ENCODE peak calls at places on chromosomes 11 and 22, in nine cellular contexts. One of them, this sample, is unnamed.

GRCh38 chr11:112016765-112017356 is 8.3 kb upstream of the DLAT start:
- DNase-seq in left ventricle myocardium inferior: no peak
- DNase-seq in heart right ventricle: no peak
- DNase-seq in K562: no peak
- DNase-seq in fibroblast of lung: peak; percentile 50
- DNase-seq in CD8-positive, alpha-beta T cell: no peak
- DNase-seq in psoas muscle: no peak
- DNase-seq in ovary: no peak
- DNase-seq in mucosa of descending colon: no peak
- DNase-seq in this sample: no peak

GRCh38 chr22:41862160-41862529 is 29.2 kb downstream of the SREBF2 start:
- DNase-seq in mucosa of descending colon: no peak
- DNase-seq in heart right ventricle: no peak
- DNase-seq in left ventricle myocardium inferior: no peak
- DNase-seq in psoas muscle: no peak
- DNase-seq in K562: peak; percentile 20
- DNase-seq in fibroblast of lung: peak; percentile 18
- DNase-seq in CD8-positive, alpha-beta T cell: peak; percentile 48
- DNase-seq in ovary: no peak
- DNase-seq in this sample: no peak

GRCh38 chr11:48101958-48102357 is 114.7 kb upstream of the OR4B1 start:
- DNase-seq in CD8-positive, alpha-beta T cell: no peak
- DNase-seq in heart right ventricle: peak; percentile 28
- DNase-seq in mucosa of descending colon: no peak
- DNase-seq in psoas muscle: no peak
- DNase-seq in K562: no peak
- DNase-seq in fibroblast of lung: no peak
- DNase-seq in left ventricle myocardium inferior: no peak
- DNase-seq in ovary: no peak
- DNase-seq in this sample: no peak

GRCh38 chr11:19820100-19820499 is 107.5 kb downstream of the NAV2 start:
- DNase-seq in ovary: no peak
- DNase-seq in psoas muscle: no peak
- DNase-seq in heart right ventricle: no peak
- DNase-seq in left ventricle myocardium inferior: no peak
- DNase-seq in K562: no peak
- DNase-seq in mucosa of descending colon: no peak
- DNase-seq in CD8-positive, alpha-beta T cell: no peak
- DNase-seq in fibroblast of lung: peak; percentile 83
- DNase-seq in this sample: no peak

GRCh38 chr11:122167100-122167499 is 51.1 kb upstream of the BLID start:
- DNase-seq in left ventricle myocardium inferior: no peak
- DNase-seq in fibroblast of lung: peak; percentile 97
- DNase-seq in K562: no peak
- DNase-seq in psoas muscle: no peak
- DNase-seq in CD8-positive, alpha-beta T cell: no peak
- DNase-seq in heart right ventricle: no peak
- DNase-seq in ovary: no peak
- DNase-seq in mucosa of descending colon: no peak
- DNase-seq in this sample: no peak

GRCh38 chr22:45473626-45474237 is 29.0 kb upstream of the FBLN1 start:
- DNase-seq in heart right ventricle: no peak
- DNase-seq in CD8-positive, alpha-beta T cell: no peak
- DNase-seq in mucosa of descending colon: no peak
- DNase-seq in fibroblast of lung: no peak
- DNase-seq in psoas muscle: no peak
- DNase-seq in ovary: peak; percentile 11
- DNase-seq in left ventricle myocardium inferior: no peak
- DNase-seq in K562: no peak
- DNase-seq in this sample: no peak

GRCh38 chr11:747176-748006 is at the start of gene TALDO1:
- DNase-seq in K562: peak; percentile 96
- DNase-seq in CD8-positive, alpha-beta T cell: peak; percentile 83
- DNase-seq in heart right ventricle: peak; percentile 90
- DNase-seq in psoas muscle: peak; percentile 94
- DNase-seq in mucosa of descending colon: peak; percentile 94
- DNase-seq in left ventricle myocardium inferior: peak; percentile 93
- DNase-seq in fibroblast of lung: peak; percentile 78
- DNase-seq in ovary: peak; percentile 92
- DNase-seq in this sample: peak; percentile 91

GRCh38 chr11:1756791-1757771 is 6.6 kb downstream of the CTSD start:
- DNase-seq in left ventricle myocardium inferior: no peak
- DNase-seq in mucosa of descending colon: peak; percentile 61
- DNase-seq in CD8-positive, alpha-beta T cell: no peak
- DNase-seq in psoas muscle: peak; percentile 28
- DNase-seq in ovary: peak; percentile 27
- DNase-seq in fibroblast of lung: no peak
- DNase-seq in K562: no peak
- DNase-seq in heart right ventricle: no peak
- DNase-seq in this sample: no peak

GRCh38 chr11:121321614-121322243 is 29.2 kb downstream of the SC5D start:
- DNase-seq in CD8-positive, alpha-beta T cell: peak; percentile 21
- DNase-seq in heart right ventricle: peak; percentile 23
- DNase-seq in psoas muscle: no peak
- DNase-seq in ovary: no peak
- DNase-seq in K562: peak; percentile 4
- DNase-seq in mucosa of descending colon: no peak
- DNase-seq in fibroblast of lung: peak; percentile 10
- DNase-seq in left ventricle myocardium inferior: no peak
- DNase-seq in this sample: no peak

GRCh38 chr22:20976291-20976877 is 5.7 kb upstream of the LZTR1 start:
- DNase-seq in mucosa of descending colon: no peak
- DNase-seq in K562: no peak
- DNase-seq in psoas muscle: no peak
- DNase-seq in CD8-positive, alpha-beta T cell: no peak
- DNase-seq in left ventricle myocardium inferior: no peak
- DNase-seq in heart right ventricle: no peak
- DNase-seq in fibroblast of lung: no peak
- DNase-seq in ovary: no peak
- DNase-seq in this sample: no peak

GRCh38 chr11:46916669-46917108 is 1.7 kb downstream of the LRP4 start:
- DNase-seq in heart right ventricle: peak; percentile 73
- DNase-seq in mucosa of descending colon: no peak
- DNase-seq in left ventricle myocardium inferior: peak; percentile 70
- DNase-seq in K562: peak; percentile 24
- DNase-seq in ovary: peak; percentile 66
- DNase-seq in psoas muscle: peak; percentile 69
- DNase-seq in fibroblast of lung: peak; percentile 76
- DNase-seq in CD8-positive, alpha-beta T cell: no peak
- DNase-seq in this sample: peak; percentile 27

GRCh38 chr11:129639300-129639699 is 176.3 kb upstream of the TMEM45B start:
- DNase-seq in ovary: no peak
- DNase-seq in mucosa of descending colon: no peak
- DNase-seq in CD8-positive, alpha-beta T cell: no peak
- DNase-seq in left ventricle myocardium inferior: no peak
- DNase-seq in K562: no peak
- DNase-seq in heart right ventricle: no peak
- DNase-seq in psoas muscle: no peak
- DNase-seq in fibroblast of lung: peak; percentile 100
- DNase-seq in this sample: no peak

GRCh38 chr11:129636926-129637325 is 178.7 kb upstream of the TMEM45B start:
- DNase-seq in fibroblast of lung: peak; percentile 25
- DNase-seq in mucosa of descending colon: no peak
- DNase-seq in psoas muscle: no peak
- DNase-seq in K562: no peak
- DNase-seq in ovary: no peak
- DNase-seq in heart right ventricle: no peak
- DNase-seq in CD8-positive, alpha-beta T cell: no peak
- DNase-seq in left ventricle myocardium inferior: no peak
- DNase-seq in this sample: no peak

GRCh38 chr11:129640671-129641070 is 175.0 kb upstream of the TMEM45B start:
- DNase-seq in heart right ventricle: no peak
- DNase-seq in psoas muscle: no peak
- DNase-seq in CD8-positive, alpha-beta T cell: no peak
- DNase-seq in ovary: no peak
- DNase-seq in K562: no peak
- DNase-seq in left ventricle myocardium inferior: no peak
- DNase-seq in fibroblast of lung: no peak
- DNase-seq in mucosa of descending colon: no peak
- DNase-seq in this sample: no peak

GRCh38 chr11:129637983-129638776 is 177.5 kb upstream of the TMEM45B start:
- DNase-seq in heart right ventricle: no peak
- DNase-seq in mucosa of descending colon: no peak
- DNase-seq in left ventricle myocardium inferior: no peak
- DNase-seq in fibroblast of lung: no peak
- DNase-seq in K562: no peak
- DNase-seq in CD8-positive, alpha-beta T cell: no peak
- DNase-seq in psoas muscle: no peak
- DNase-seq in ovary: no peak
- DNase-seq in this sample: no peak

DNA sequence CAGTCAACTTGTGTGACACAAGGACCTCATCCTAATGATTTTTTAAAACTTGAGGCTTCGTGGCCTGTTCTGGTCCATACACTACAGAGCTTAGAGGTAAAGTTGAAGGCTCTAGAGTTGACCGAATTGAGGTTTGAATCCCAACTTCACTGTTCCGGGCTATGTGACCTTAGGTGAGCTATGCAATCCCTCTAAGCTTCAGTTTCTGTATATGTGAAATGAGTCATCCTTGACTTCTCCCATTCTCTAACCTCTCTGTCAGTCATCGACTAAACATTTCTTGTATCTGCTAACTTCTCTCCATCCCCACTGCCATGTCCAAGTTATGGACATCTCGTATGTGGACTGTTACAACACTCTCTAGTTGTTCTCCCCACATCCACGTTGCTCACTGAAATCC is 178.2 kb upstream of the TMEM45B start:
- DNase-seq in psoas muscle: no peak
- DNase-seq in K562: no peak
- DNase-seq in heart right ventricle: no peak
- DNase-seq in ovary: no peak
- DNase-seq in CD8-positive, alpha-beta T cell: no peak
- DNase-seq in mucosa of descending colon: no peak
- DNase-seq in fibroblast of lung: peak; percentile 66
- DNase-seq in left ventricle myocardium inferior: no peak
- DNase-seq in this sample: no peak
- H3K4me1 ChIP-seq in psoas muscle: no peaks in the 10 kb centered on the region
- H3K4me1 ChIP-seq in K562: no peaks in the 10 kb centered on the region
- H3K4me1 ChIP-seq in heart right ventricle: no peaks in the 10 kb centered on the region
- H3K4me1 ChIP-seq in ovary: no peaks in the 10 kb centered on the region
- H3K4me1 ChIP-seq in CD8-positive, alpha-beta T cell: no peaks in the 10 kb centered on the region
- H3K4me1 ChIP-seq in mucosa of descending colon: no peaks in the 10 kb centered on the region
- H3K4me1 ChIP-seq in fibroblast of lung: peaks cover 3% of the 10 kb centered on the region
- H3K4me1 ChIP-seq in left ventricle myocardium inferior: no peaks in the 10 kb centered on the region
- H3K4me1 ChIP-seq in this sample: no peaks in the 10 kb centered on the region

DNA sequence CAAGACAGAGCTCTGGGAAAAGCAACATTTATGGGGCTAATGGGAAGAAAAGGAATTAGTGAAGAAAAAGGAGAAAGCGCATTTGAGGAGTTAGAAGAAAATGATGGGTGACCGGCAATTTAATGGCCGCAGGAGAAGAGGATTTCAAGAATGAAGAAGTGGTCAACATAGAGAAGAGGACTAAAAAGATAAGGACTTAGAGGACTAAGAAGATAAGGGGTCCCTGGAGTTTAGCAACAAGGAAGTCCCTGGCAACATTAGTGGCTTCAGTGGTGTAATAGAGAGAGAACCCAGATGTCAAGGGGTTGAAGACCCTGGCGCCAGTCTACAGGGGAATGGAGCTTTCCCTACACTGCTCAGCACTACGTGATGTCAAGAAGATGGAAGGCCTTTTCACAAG is 32.3 kb downstream of the WEE1 start:
- DNase-seq in mucosa of descending colon: no peak
- DNase-seq in left ventricle myocardium inferior: no peak
- DNase-seq in heart right ventricle: no peak
- DNase-seq in CD8-positive, alpha-beta T cell: no peak
- DNase-seq in K562: no peak
- DNase-seq in fibroblast of lung: no peak
- DNase-seq in ovary: no peak
- DNase-seq in psoas muscle: no peak
- DNase-seq in this sample: no peak
- H3K4me1 ChIP-seq in mucosa of descending colon: no peaks in the 10 kb centered on the region
- H3K4me1 ChIP-seq in left ventricle myocardium inferior: peaks cover 8% of the 10 kb centered on the region
- H3K4me1 ChIP-seq in heart right ventricle: peaks cover 7% of the 10 kb centered on the region
- H3K4me1 ChIP-seq in CD8-positive, alpha-beta T cell: peaks cover 12% of the 10 kb centered on the region
- H3K4me1 ChIP-seq in K562: peaks cover 14% of the 10 kb centered on the region
- H3K4me1 ChIP-seq in fibroblast of lung: peaks cover 8% of the 10 kb centered on the region
- H3K4me1 ChIP-seq in ovary: no peaks in the 10 kb centered on the region
- H3K4me1 ChIP-seq in psoas muscle: no peaks in the 10 kb centered on the region
- H3K4me1 ChIP-seq in this sample: no peaks in the 10 kb centered on the region

GRCh38 chr22:17966403-17966717 is 58.0 kb downstream of the MICAL3 start:
- DNase-seq in fibroblast of lung: no peak
- DNase-seq in left ventricle myocardium inferior: no peak
- DNase-seq in heart right ventricle: no peak
- DNase-seq in psoas muscle: no peak
- DNase-seq in mucosa of descending colon: no peak
- DNase-seq in CD8-positive, alpha-beta T cell: no peak
- DNase-seq in K562: no peak
- DNase-seq in ovary: no peak
- DNase-seq in this sample: no peak

GRCh38 chr22:17965538-17966402 is 58.6 kb downstream of the MICAL3 start:
- DNase-seq in K562: peak; percentile 55
- DNase-seq in mucosa of descending colon: no peak
- DNase-seq in psoas muscle: no peak
- DNase-seq in heart right ventricle: no peak
- DNase-seq in fibroblast of lung: no peak
- DNase-seq in left ventricle myocardium inferior: no peak
- DNase-seq in ovary: no peak
- DNase-seq in CD8-positive, alpha-beta T cell: no peak
- DNase-seq in this sample: no peak

GRCh38 chr22:17969732-17970131 is 54.6 kb downstream of the MICAL3 start:
- DNase-seq in K562: no peak
- DNase-seq in heart right ventricle: no peak
- DNase-seq in mucosa of descending colon: no peak
- DNase-seq in CD8-positive, alpha-beta T cell: no peak
- DNase-seq in fibroblast of lung: peak; percentile 97
- DNase-seq in ovary: no peak
- DNase-seq in left ventricle myocardium inferior: peak; percentile 51
- DNase-seq in psoas muscle: peak; percentile 31
- DNase-seq in this sample: no peak

GRCh38 chr22:17970205-17970708 is 54.1 kb downstream of the MICAL3 start:
- DNase-seq in CD8-positive, alpha-beta T cell: no peak
- DNase-seq in psoas muscle: no peak
- DNase-seq in K562: peak; percentile 78
- DNase-seq in ovary: no peak
- DNase-seq in left ventricle myocardium inferior: no peak
- DNase-seq in fibroblast of lung: peak; percentile 62
- DNase-seq in mucosa of descending colon: no peak
- DNase-seq in heart right ventricle: no peak
- DNase-seq in this sample: peak; percentile 32

DNA sequence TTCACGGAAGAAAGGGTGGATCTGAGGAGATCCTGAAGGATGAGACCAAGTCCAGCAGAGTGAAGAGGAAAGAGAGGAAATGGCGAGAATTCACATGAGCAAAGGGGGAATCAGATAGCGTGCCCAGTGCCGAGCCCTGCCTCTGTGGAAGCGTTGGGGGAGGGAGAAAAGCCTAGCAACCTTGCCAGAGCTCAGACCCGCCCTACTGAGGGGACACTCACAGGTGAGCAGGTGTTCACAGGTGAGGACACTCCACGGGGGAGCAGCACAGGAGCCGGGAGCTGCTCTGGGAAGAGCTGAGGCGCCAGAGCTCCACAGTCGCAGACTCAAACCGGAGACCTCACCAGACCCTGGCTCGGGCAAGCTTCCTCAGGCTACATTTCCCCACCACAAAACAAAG is 56.2 kb downstream of the MICAL3 start:
- DNase-seq in K562: no peak
- DNase-seq in ovary: no peak
- DNase-seq in psoas muscle: no peak
- DNase-seq in mucosa of descending colon: no peak
- DNase-seq in fibroblast of lung: no peak
- DNase-seq in heart right ventricle: no peak
- DNase-seq in left ventricle myocardium inferior: no peak
- DNase-seq in CD8-positive, alpha-beta T cell: no peak
- DNase-seq in this sample: no peak
- H3K4me1 ChIP-seq in K562: peaks cover 20% of the 10 kb centered on the region
- H3K4me1 ChIP-seq in ovary: peaks cover 28% of the 10 kb centered on the region
- H3K4me1 ChIP-seq in psoas muscle: peaks cover 44% of the 10 kb centered on the region
- H3K4me1 ChIP-seq in mucosa of descending colon: no peaks in the 10 kb centered on the region
- H3K4me1 ChIP-seq in fibroblast of lung: peaks cover 26% of the 10 kb centered on the region
- H3K4me1 ChIP-seq in heart right ventricle: peaks cover 81% of the 10 kb centered on the region
- H3K4me1 ChIP-seq in left ventricle myocardium inferior: peaks cover 80% of the 10 kb centered on the region
- H3K4me1 ChIP-seq in CD8-positive, alpha-beta T cell: no peaks in the 10 kb centered on the region
- H3K4me1 ChIP-seq in this sample: peaks cover 14% of the 10 kb centered on the region

GRCh38 chr11:43689167-43689566 is 8.6 kb downstream of the HSD17B12 start:
- DNase-seq in psoas muscle: no peak
- DNase-seq in heart right ventricle: no peak
- DNase-seq in mucosa of descending colon: no peak
- DNase-seq in left ventricle myocardium inferior: no peak
- DNase-seq in fibroblast of lung: no peak
- DNase-seq in K562: peak; percentile 76
- DNase-seq in ovary: no peak
- DNase-seq in CD8-positive, alpha-beta T cell: no peak
- DNase-seq in this sample: no peak
- H3K4me1 ChIP-seq in psoas muscle: peaks cover 59% of the 10 kb centered on the region
- H3K4me1 ChIP-seq in heart right ventricle: peaks cover 92% of the 10 kb centered on the region
- H3K4me1 ChIP-seq in mucosa of descending colon: no peaks in the 10 kb centered on the region
- H3K4me1 ChIP-seq in left ventricle myocardium inferior: peaks cover 88% of the 10 kb centered on the region
- H3K4me1 ChIP-seq in fibroblast of lung: peaks cover 6% of the 10 kb centered on the region
- H3K4me1 ChIP-seq in K562: peaks cover 12% of the 10 kb centered on the region
- H3K4me1 ChIP-seq in ovary: peaks cover 2% of the 10 kb centered on the region
- H3K4me1 ChIP-seq in CD8-positive, alpha-beta T cell: no peaks in the 10 kb centered on the region
- H3K4me1 ChIP-seq in this sample: peaks cover 3% of the 10 kb centered on the region